ENCODE peak calls at places on chromosomes 2 and 18, in seven cellular contexts. One of them, this sample, is unnamed.

GRCh38 chr2:221958224-221958623 is 340.6 kb downstream of the PAX3 start:
- DNase-seq in transverse colon: no peak
- DNase-seq in mesendoderm: peak; percentile 78
- DNase-seq in cardiac muscle cell: peak; percentile 17
- DNase-seq in endothelial cell of umbilical vein: peak; percentile 2
- DNase-seq in adrenal gland: no peak
- DNase-seq in OCI-LY7: no peak
- DNase-seq in this sample: peak; percentile 57

GRCh38 chr2:219171231-219171651 is 1.4 kb upstream of the SLC23A3 start:
- DNase-seq in transverse colon: peak; percentile 38
- DNase-seq in mesendoderm: peak; percentile 96
- DNase-seq in cardiac muscle cell: peak; percentile 55
- DNase-seq in endothelial cell of umbilical vein: peak; percentile 76
- DNase-seq in adrenal gland: peak; percentile 85
- DNase-seq in OCI-LY7: peak; percentile 63
- DNase-seq in this sample: peak; percentile 63

GRCh38 chr2:224997802-224998201 is 44.5 kb downstream of the DOCK10 start:
- DNase-seq in transverse colon: no peak
- DNase-seq in mesendoderm: peak; percentile 22
- DNase-seq in cardiac muscle cell: no peak
- DNase-seq in endothelial cell of umbilical vein: no peak
- DNase-seq in adrenal gland: no peak
- DNase-seq in OCI-LY7: no peak
- DNase-seq in this sample: no peak

GRCh38 chr18:70181015-70181414 is 24.5 kb downstream of the RTTN start:
- DNase-seq in transverse colon: no peak
- DNase-seq in mesendoderm: peak; percentile 92
- DNase-seq in cardiac muscle cell: no peak
- DNase-seq in endothelial cell of umbilical vein: peak; percentile 35
- DNase-seq in adrenal gland: no peak
- DNase-seq in OCI-LY7: no peak
- DNase-seq in this sample: no peak

GRCh38 chr2:3168230-3168891 is 209.3 kb downstream of the EIPR1 start:
- DNase-seq in transverse colon: peak; percentile 3
- DNase-seq in mesendoderm: peak; percentile 92
- DNase-seq in cardiac muscle cell: no peak
- DNase-seq in endothelial cell of umbilical vein: no peak
- DNase-seq in adrenal gland: no peak
- DNase-seq in OCI-LY7: no peak
- DNase-seq in this sample: no peak

GRCh38 chr2:176552456-176553135 is 283.4 kb downstream of the MTX2 start:
- DNase-seq in transverse colon: no peak
- DNase-seq in mesendoderm: no peak
- DNase-seq in cardiac muscle cell: no peak
- DNase-seq in endothelial cell of umbilical vein: peak; percentile 27
- DNase-seq in adrenal gland: peak; percentile 26
- DNase-seq in OCI-LY7: no peak
- DNase-seq in this sample: no peak

GRCh38 chr2:72951303-72952095 is 34.2 kb downstream of the EMX1 start:
- DNase-seq in transverse colon: no peak
- DNase-seq in mesendoderm: peak; percentile 74
- DNase-seq in cardiac muscle cell: no peak
- DNase-seq in endothelial cell of umbilical vein: no peak
- DNase-seq in adrenal gland: no peak
- DNase-seq in OCI-LY7: peak; percentile 58
- DNase-seq in this sample: no peak

GRCh38 chr2:139394801-139395200 is 614.6 kb upstream of the NXPH2 start:
- DNase-seq in transverse colon: no peak
- DNase-seq in mesendoderm: no peak
- DNase-seq in cardiac muscle cell: no peak
- DNase-seq in endothelial cell of umbilical vein: no peak
- DNase-seq in adrenal gland: no peak
- DNase-seq in OCI-LY7: no peak
- DNase-seq in this sample: no peak

GRCh38 chr2:164257794-164258193 is 363.5 kb downstream of the GRB14 start:
- DNase-seq in transverse colon: no peak
- DNase-seq in mesendoderm: no peak
- DNase-seq in cardiac muscle cell: no peak
- DNase-seq in endothelial cell of umbilical vein: no peak
- DNase-seq in adrenal gland: no peak
- DNase-seq in OCI-LY7: no peak
- DNase-seq in this sample: no peak

GRCh38 chr2:148974126-148974525 is 64.4 kb upstream of the LYPD6B start:
- DNase-seq in transverse colon: no peak
- DNase-seq in mesendoderm: peak; percentile 23
- DNase-seq in cardiac muscle cell: no peak
- DNase-seq in endothelial cell of umbilical vein: no peak
- DNase-seq in adrenal gland: no peak
- DNase-seq in OCI-LY7: no peak
- DNase-seq in this sample: peak; percentile 57

GRCh38 chr2:134411828-134412638 is 158.2 kb downstream of the MGAT5 start:
- DNase-seq in transverse colon: peak; percentile 72
- DNase-seq in mesendoderm: peak; percentile 88
- DNase-seq in cardiac muscle cell: peak; percentile 77
- DNase-seq in endothelial cell of umbilical vein: peak; percentile 73
- DNase-seq in adrenal gland: peak; percentile 67
- DNase-seq in OCI-LY7: peak; percentile 97
- DNase-seq in this sample: peak; percentile 71

GRCh38 chr2:190051223-190051622 is 11.3 kb downstream of the MSTN start:
- DNase-seq in transverse colon: no peak
- DNase-seq in mesendoderm: no peak
- DNase-seq in cardiac muscle cell: no peak
- DNase-seq in endothelial cell of umbilical vein: no peak
- DNase-seq in adrenal gland: no peak
- DNase-seq in OCI-LY7: no peak
- DNase-seq in this sample: no peak

GRCh38 chr2:71829008-71829407 is 318.7 kb downstream of the CYP26B1 start:
- DNase-seq in transverse colon: no peak
- DNase-seq in mesendoderm: no peak
- DNase-seq in cardiac muscle cell: no peak
- DNase-seq in endothelial cell of umbilical vein: no peak
- DNase-seq in adrenal gland: no peak
- DNase-seq in OCI-LY7: no peak
- DNase-seq in this sample: no peak

GRCh38 chr18:35397976-35398375 is 20.8 kb upstream of the ZNF396 start:
- DNase-seq in transverse colon: no peak
- DNase-seq in mesendoderm: no peak
- DNase-seq in cardiac muscle cell: no peak
- DNase-seq in endothelial cell of umbilical vein: no peak
- DNase-seq in adrenal gland: no peak
- DNase-seq in OCI-LY7: no peak
- DNase-seq in this sample: no peak

GRCh38 chr2:144460981-144461766 is 58.7 kb downstream of the ZEB2 start:
- DNase-seq in transverse colon: peak; percentile 26
- DNase-seq in mesendoderm: no peak
- DNase-seq in cardiac muscle cell: no peak
- DNase-seq in endothelial cell of umbilical vein: no peak
- DNase-seq in adrenal gland: peak; percentile 65
- DNase-seq in OCI-LY7: no peak
- DNase-seq in this sample: peak; percentile 83

GRCh38 chr2:144465723-144466122 is 54.2 kb downstream of the ZEB2 start:
- DNase-seq in transverse colon: no peak
- DNase-seq in mesendoderm: no peak
- DNase-seq in cardiac muscle cell: no peak
- DNase-seq in endothelial cell of umbilical vein: no peak
- DNase-seq in adrenal gland: no peak
- DNase-seq in OCI-LY7: no peak
- DNase-seq in this sample: no peak

GRCh38 chr2:144464730-144465129 is 55.2 kb downstream of the ZEB2 start:
- DNase-seq in transverse colon: no peak
- DNase-seq in mesendoderm: no peak
- DNase-seq in cardiac muscle cell: no peak
- DNase-seq in endothelial cell of umbilical vein: no peak
- DNase-seq in adrenal gland: no peak
- DNase-seq in OCI-LY7: no peak
- DNase-seq in this sample: no peak

GRCh38 chr2:144459937-144460336 is 60.0 kb downstream of the ZEB2 start:
- DNase-seq in transverse colon: no peak
- DNase-seq in mesendoderm: no peak
- DNase-seq in cardiac muscle cell: no peak
- DNase-seq in endothelial cell of umbilical vein: peak; percentile 86
- DNase-seq in adrenal gland: peak; percentile 52
- DNase-seq in OCI-LY7: no peak
- DNase-seq in this sample: no peak

GRCh38 chr2:144462266-144462665 is 57.7 kb downstream of the ZEB2 start:
- DNase-seq in transverse colon: no peak
- DNase-seq in mesendoderm: no peak
- DNase-seq in cardiac muscle cell: no peak
- DNase-seq in endothelial cell of umbilical vein: no peak
- DNase-seq in adrenal gland: no peak
- DNase-seq in OCI-LY7: no peak
- DNase-seq in this sample: no peak
- H3K4me3 ChIP-seq in transverse colon: no peak overlapping the region
- H3K4me3 ChIP-seq in mesendoderm: no peak overlapping the region
- H3K4me3 ChIP-seq in cardiac muscle cell: no peak overlapping the region
- H3K4me3 ChIP-seq in endothelial cell of umbilical vein: no peak overlapping the region
- H3K4me3 ChIP-seq in adrenal gland: no peak overlapping the region
- H3K4me3 ChIP-seq in OCI-LY7: no peak overlapping the region
- H3K4me3 ChIP-seq in this sample: no peak overlapping the region

DNA sequence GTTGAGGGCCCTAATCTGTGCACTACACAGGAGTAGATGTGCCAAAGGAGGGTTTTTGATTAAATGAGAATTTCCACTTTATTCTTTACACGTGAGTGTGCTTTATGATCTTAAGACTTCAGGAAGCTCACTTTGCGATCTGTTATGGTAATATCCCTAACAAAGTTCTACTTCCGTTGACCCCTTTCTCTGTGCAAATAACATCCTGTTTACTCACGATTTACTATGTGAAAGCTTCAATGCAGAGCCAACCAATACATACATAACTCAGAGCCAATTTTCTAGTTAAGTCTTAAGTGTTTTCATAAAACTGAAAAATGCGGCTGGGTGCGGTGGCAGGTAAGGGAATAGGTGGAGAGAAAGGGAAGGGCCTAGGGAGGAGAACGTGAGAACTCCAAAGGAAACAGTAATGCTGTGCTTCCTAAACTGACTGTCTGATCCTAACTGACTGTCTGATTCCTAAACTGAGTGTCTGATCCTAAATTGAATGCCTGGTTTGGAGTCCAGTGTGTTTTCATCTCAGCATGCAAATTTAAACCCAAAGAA is 87.6 kb downstream of the PLCL1 start:
- DNase-seq in transverse colon: no peak
- DNase-seq in mesendoderm: no peak
- DNase-seq in cardiac muscle cell: no peak
- DNase-seq in endothelial cell of umbilical vein: peak; percentile 24
- DNase-seq in adrenal gland: no peak
- DNase-seq in OCI-LY7: no peak
- DNase-seq in this sample: no peak
- H3K4me1 ChIP-seq in transverse colon: peaks cover 3% of the 10 kb centered on the region
- H3K4me1 ChIP-seq in mesendoderm: no peaks in the 10 kb centered on the region
- H3K4me1 ChIP-seq in cardiac muscle cell: peaks cover 14% of the 10 kb centered on the region
- H3K4me1 ChIP-seq in endothelial cell of umbilical vein: peaks cover 22% of the 10 kb centered on the region
- H3K4me1 ChIP-seq in adrenal gland: peaks cover 12% of the 10 kb centered on the region
- H3K4me1 ChIP-seq in OCI-LY7: no peaks in the 10 kb centered on the region
- H3K4me1 ChIP-seq in this sample: no peaks in the 10 kb centered on the region

DNA sequence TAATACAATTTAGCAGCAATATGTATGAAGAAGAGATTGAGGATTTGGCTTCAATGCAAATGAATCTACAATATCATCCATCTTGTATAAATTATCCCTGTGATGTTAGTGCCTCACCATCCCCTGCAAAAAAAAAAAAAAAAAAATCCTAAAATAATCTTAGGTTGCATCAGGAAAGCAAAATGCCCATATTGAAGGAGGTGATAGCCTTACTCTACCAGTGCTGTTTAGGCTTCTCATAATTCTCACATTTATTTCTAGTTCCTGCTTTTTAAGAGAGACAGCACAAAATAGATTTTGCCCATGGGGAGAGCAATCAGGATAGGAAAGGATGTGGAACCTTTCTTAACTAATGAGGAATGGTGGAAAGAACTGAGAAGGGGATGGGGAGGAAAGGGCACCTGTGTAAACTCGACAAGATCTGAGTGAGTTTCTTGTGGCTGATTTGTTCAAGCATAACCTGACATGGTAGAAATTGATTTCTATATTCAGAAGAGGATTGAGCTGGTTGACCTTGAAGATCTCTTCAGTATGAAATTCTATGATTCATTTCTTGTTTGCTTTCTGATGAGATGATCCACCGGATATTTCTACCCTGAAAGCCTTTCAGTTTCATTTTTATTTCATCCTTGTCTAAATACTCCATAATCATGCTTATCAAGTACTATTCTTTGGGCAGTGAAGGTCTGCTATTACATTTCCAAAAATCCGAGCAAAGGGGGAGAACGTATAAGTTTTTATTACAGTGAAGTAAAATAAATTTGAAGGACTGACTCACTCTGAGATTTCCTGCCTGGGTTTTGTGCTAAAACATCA is 391.2 kb downstream of the PTPRM start:
- DNase-seq in transverse colon: no peak
- DNase-seq in mesendoderm: no peak
- DNase-seq in cardiac muscle cell: no peak
- DNase-seq in endothelial cell of umbilical vein: peak; percentile 61
- DNase-seq in adrenal gland: no peak
- DNase-seq in OCI-LY7: no peak
- DNase-seq in this sample: no peak
- H3K4me3 ChIP-seq in transverse colon: no peak overlapping the region
- H3K4me3 ChIP-seq in mesendoderm: no peak overlapping the region
- H3K4me3 ChIP-seq in cardiac muscle cell: no peak overlapping the region
- H3K4me3 ChIP-seq in endothelial cell of umbilical vein: peak overlapping the region; percentile 33
- H3K4me3 ChIP-seq in adrenal gland: no peak overlapping the region
- H3K4me3 ChIP-seq in OCI-LY7: no peak overlapping the region
- H3K4me3 ChIP-seq in this sample: no peak overlapping the region

GRCh38 chr2:160324161-160324768 is 124.2 kb upstream of the ITGB6 start:
- DNase-seq in transverse colon: peak; percentile 55
- DNase-seq in mesendoderm: peak; percentile 35
- DNase-seq in cardiac muscle cell: peak; percentile 59
- DNase-seq in endothelial cell of umbilical vein: peak; percentile 74
- DNase-seq in adrenal gland: peak; percentile 73
- DNase-seq in OCI-LY7: peak; percentile 49
- DNase-seq in this sample: peak; percentile 66

GRCh38 chr2:160322320-160322719 is 122.2 kb upstream of the ITGB6 start:
- DNase-seq in transverse colon: no peak
- DNase-seq in mesendoderm: no peak
- DNase-seq in cardiac muscle cell: no peak
- DNase-seq in endothelial cell of umbilical vein: no peak
- DNase-seq in adrenal gland: no peak
- DNase-seq in OCI-LY7: no peak
- DNase-seq in this sample: no peak

GRCh38 chr2:160328748-160329147 is 128.7 kb upstream of the ITGB6 start:
- DNase-seq in transverse colon: no peak
- DNase-seq in mesendoderm: no peak
- DNase-seq in cardiac muscle cell: no peak
- DNase-seq in endothelial cell of umbilical vein: no peak
- DNase-seq in adrenal gland: no peak
- DNase-seq in OCI-LY7: no peak
- DNase-seq in this sample: no peak

GRCh38 chr2:160325413-160325812 is 125.3 kb upstream of the ITGB6 start:
- DNase-seq in transverse colon: no peak
- DNase-seq in mesendoderm: no peak
- DNase-seq in cardiac muscle cell: no peak
- DNase-seq in endothelial cell of umbilical vein: no peak
- DNase-seq in adrenal gland: no peak
- DNase-seq in OCI-LY7: no peak
- DNase-seq in this sample: no peak

DNA sequence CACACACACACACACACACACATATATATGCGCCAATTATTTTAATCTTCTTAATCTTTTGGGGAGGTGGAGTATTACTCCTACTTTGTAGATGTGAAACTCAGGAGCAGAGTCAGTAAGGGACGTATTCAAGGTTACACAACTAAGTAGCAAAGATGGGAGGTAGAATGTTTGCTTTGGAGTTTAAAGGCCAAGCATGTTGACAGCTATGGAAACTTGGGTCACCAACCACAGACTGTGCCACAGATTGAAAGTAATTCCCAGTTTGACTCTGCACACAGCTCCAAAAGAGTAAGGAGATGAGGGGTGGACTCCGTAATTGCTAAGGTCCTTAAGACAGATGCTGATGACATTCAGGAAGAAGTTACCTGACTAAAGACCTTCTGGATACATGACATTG is 124.8 kb upstream of the ITGB6 start:
- DNase-seq in transverse colon: no peak
- DNase-seq in mesendoderm: no peak
- DNase-seq in cardiac muscle cell: no peak
- DNase-seq in endothelial cell of umbilical vein: no peak
- DNase-seq in adrenal gland: no peak
- DNase-seq in OCI-LY7: no peak
- DNase-seq in this sample: no peak
- H3K4me1 ChIP-seq in transverse colon: peaks cover 39% of the 10 kb centered on the region
- H3K4me1 ChIP-seq in mesendoderm: peaks cover 10% of the 10 kb centered on the region
- H3K4me1 ChIP-seq in cardiac muscle cell: peaks cover 53% of the 10 kb centered on the region
- H3K4me1 ChIP-seq in endothelial cell of umbilical vein: no peaks in the 10 kb centered on the region
- H3K4me1 ChIP-seq in adrenal gland: peaks cover 54% of the 10 kb centered on the region
- H3K4me1 ChIP-seq in OCI-LY7: peaks cover 6% of the 10 kb centered on the region
- H3K4me1 ChIP-seq in this sample: peaks cover 22% of the 10 kb centered on the region